ENCODE peak calls at places on chromosomes 3 and 15, in five cellular contexts. A is GM12878, I is GM12891, K is K562, U is SK-N-SH. H is an unnamed sample.

GRCh38 chr3:81898336-81898735 is 136.9 kb upstream of the GBE1 start:
- DNase-seq in U (no peak), K (no peak), A (no peak), I (no peak), H (no peak)

GRCh38 chr15:30956216-30956803 is 35.1 kb downstream of the MTMR10 start:
- DNase-seq in I (no peak), K (no peak), A (no peak), U (no peak), H (no peak)

GRCh38 chr3:123732447-123732846 is 147.6 kb upstream of the HACD2 start:
- DNase-seq in U (no peak), A (no peak), K (no peak), I (no peak), H (no peak)

GRCh38 chr3:35215525-35216500 is 423.5 kb upstream of the ARPP21 start:
- DNase-seq in A (no peak), I (no peak), U (no peak), K (no peak), H (no peak)

GRCh38 chr15:41933771-41934170 is 38.6 kb downstream of the EHD4 start:
- DNase-seq in U (no peak), I (no peak), K (no peak), A (no peak), H (no peak)

GRCh38 chr3:31946484-31947081 is 34.5 kb downstream of the OSBPL10 start:
- DNase-seq in I (no peak), U (no peak), A (no peak), K (no peak), H (no peak)

GRCh38 chr15:27990411-27991338 is 108.4 kb downstream of the OCA2 start:
- DNase-seq in U (peak), K (no peak), I (no peak), A (no peak), H (no peak)

GRCh38 chr15:25724899-25725298 is 138.2 kb downstream of the ATP10A start:
- DNase-seq in I (no peak), K (no peak), A (no peak), U (no peak), H (no peak)

GRCh38 chr3:47159820-47160219 is 4.1 kb downstream of the SETD2 start:
- DNase-seq in I (no peak), U (no peak), A (no peak), K (no peak), H (no peak)

GRCh38 chr15:99719096-99719541 is 14.1 kb downstream of the LYSMD4 start:
- DNase-seq in K (no peak), I (peak), U (no peak), A (peak), H (peak)

GRCh38 chr3:47534021-47534454 is 20.5 kb upstream of the ELP6 start:
- DNase-seq in U (no peak), K (peak), I (no peak), A (no peak), H (no peak)

GRCh38 chr3:126031981-126032471 is 51.9 kb downstream of the SLC41A3 start:
- DNase-seq in K (no peak), I (no peak), U (no peak), A (no peak), H (no peak)

GRCh38 chr15:100693451-100693850 is 91.1 kb downstream of the ASB7 start:
- DNase-seq in U (no peak), I (no peak), K (no peak), A (no peak), H (no peak)

GRCh38 chr3:37466660-37467359 is 292.4 kb upstream of the LRRFIP2 start:
- DNase-seq in U (no peak), I (no peak), A (no peak), K (no peak), H (no peak)

GRCh38 chr15:66032006-66032405 is 162.7 kb downstream of the RAB11A start:
- DNase-seq in I (no peak), U (no peak), A (no peak), K (no peak), H (no peak)

GRCh38 chr3:153961498-153961897 is 159.7 kb upstream of the ARHGEF26 start:
- DNase-seq in I (no peak), A (no peak), K (no peak), U (no peak), H (no peak)

GRCh38 chr15:99253381-99254090 is 2.3 kb downstream of the LRRC28 start:
- DNase-seq in I (no peak), U (peak), K (no peak), A (no peak), H (no peak)

GRCh38 chr3:65422154-65422553 is 616.6 kb downstream of the MAGI1 start:
- DNase-seq in I (no peak), K (no peak), U (no peak), A (no peak), H (no peak)

GRCh38 chr3:48268381-48268935 is 27.6 kb downstream of the ZNF589 start:
- DNase-seq in U (no peak), I (no peak), A (peak), K (no peak), H (peak)

GRCh38 chr3:184751204-184751809 is 39.4 kb upstream of the MAGEF1 start:
- DNase-seq in A (no peak), I (no peak), U (no peak), K (no peak), H (no peak)

GRCh38 chr3:118955914-118956556 is 78.6 kb downstream of the IGSF11 start:
- DNase-seq in I (no peak), K (no peak), A (no peak), U (no peak), H (no peak)

GRCh38 chr3:22040150-22040549 is 289.1 kb upstream of the ZNF385D start:
- DNase-seq in I (no peak), U (no peak), K (no peak), A (no peak), H (no peak)

GRCh38 chr15:90049666-90050604 is 48.8 kb downstream of the ZNF710 start:
- DNase-seq in A (no peak), I (no peak), U (no peak), K (no peak), H (no peak)

GRCh38 chr15:20341901-20342605 is 199.5 kb downstream of the GOLGA6L6 start:
- DNase-seq in I (no peak), K (peak), U (no peak), A (no peak), H (no peak)

GRCh38 chr3:20039765-20040475 is at the start of gene KAT2B:
- DNase-seq in I (peak), K (peak), U (peak), A (no peak), H (peak)

GRCh38 chr3:20042331-20042730 is 2.1 kb downstream of the KAT2B start:
- DNase-seq in A (no peak), U (no peak), I (no peak), K (no peak), H (no peak)

GRCh38 chr3:20039082-20039764 is 1.0 kb upstream of the KAT2B start:
- DNase-seq in U (no peak), I (no peak), K (no peak), A (no peak), H (no peak)

GRCh38 chr3:20040476-20041196 is 390 bp downstream of the KAT2B start:
- DNase-seq in K (peak), I (peak), U (peak), A (no peak), H (peak)

GRCh38 chr3:20041197-20041780 is 1.0 kb downstream of the KAT2B start:
- DNase-seq in A (no peak), K (peak), U (peak), I (no peak), H (peak)
- TF ChIP-seq POLR2AphosphoS5 in A (no peak), K (no peak), U (no peak), I (no peak), H (no peak)

GRCh38 chr3:107987036-107987557 is 103.7 kb downstream of the CD47 start:
- DNase-seq in U (peak), K (no peak), I (no peak), A (no peak), H (no peak)

GRCh38 chr3:107986505-107986904 is 104.3 kb downstream of the CD47 start:
- DNase-seq in I (no peak), A (no peak), K (no peak), U (no peak), H (no peak)

GRCh38 chr3:107983247-107983646 is 107.6 kb downstream of the CD47 start:
- DNase-seq in K (no peak), A (no peak), U (no peak), I (no peak), H (no peak)

GRCh38 chr3:107988464-107989156 is 102.2 kb downstream of the CD47 start:
- DNase-seq in K (no peak), A (no peak), I (no peak), U (no peak), H (no peak)

GRCh38 chr3:107985496-107985895 is 105.3 kb downstream of the CD47 start:
- DNase-seq in U (no peak), A (peak), I (peak), K (no peak), H (no peak)
- TF ChIP-seq TAF1 in U (no peak), A (no peak), I (no peak), K (no peak), H (no peak)

DNA sequence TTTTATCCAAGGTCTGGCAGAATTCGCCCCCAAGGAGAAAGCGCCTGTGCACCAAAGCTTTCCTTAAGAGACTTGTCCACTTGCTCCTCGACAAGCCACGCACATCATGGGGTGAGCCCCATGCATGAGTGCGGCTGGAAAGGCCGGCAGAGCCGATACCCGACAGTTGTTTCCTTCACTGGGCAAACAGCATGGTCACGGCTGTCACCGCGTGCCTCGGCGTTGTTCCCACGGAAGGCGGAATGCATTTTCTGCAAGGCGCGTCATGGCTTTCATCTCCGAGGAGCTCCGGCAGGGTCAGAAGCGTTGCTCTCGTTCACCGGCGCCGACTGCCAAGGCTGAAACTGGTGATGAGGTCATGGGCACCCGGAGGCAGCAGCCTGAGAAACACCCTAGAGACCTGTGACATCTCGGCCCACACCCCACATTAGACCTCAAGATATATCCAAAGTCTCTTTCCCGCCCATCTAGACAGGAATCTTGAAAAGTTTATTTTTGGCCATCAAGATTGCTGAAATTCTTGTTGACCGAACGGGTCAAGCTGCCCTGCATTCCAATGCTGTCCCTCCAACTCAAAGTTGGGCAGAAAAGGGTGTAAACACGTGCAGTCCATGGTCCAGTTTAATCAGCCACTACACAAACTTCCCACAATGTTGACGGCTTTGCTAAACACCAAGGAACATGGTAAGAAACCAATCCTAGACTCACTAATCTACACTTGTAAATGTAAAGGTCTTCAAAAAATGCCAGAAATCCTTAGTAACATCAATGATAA is 604 bp upstream of the TJP1 start:
- DNase-seq in U (no peak), K (no peak), I (no peak), A (no peak), H (no peak)
- TF ChIP-seq POLR2AphosphoS5 in U (no peak), K (no peak), I (no peak), A (no peak), H (no peak)

DNA sequence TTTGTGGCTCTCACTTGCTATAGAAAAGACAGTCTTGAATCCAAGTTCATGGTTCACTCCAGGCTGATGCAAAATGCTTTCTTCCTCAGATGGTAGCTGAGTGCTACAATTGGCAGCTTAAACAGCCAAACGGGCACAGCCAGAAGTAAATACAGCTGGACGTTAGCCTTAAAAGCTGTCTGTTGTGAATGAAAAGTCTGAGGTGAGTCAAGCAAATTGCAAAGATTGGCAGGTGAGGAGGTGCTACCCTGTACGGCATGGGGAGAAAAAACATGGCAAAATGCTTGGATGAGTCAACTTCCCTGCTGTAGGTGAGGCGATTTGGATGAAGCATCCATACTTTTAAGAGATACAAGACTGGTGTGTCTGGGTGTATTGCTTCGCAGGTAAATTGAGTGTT is 40.5 kb downstream of the IL5RA start:
- DNase-seq in A (no peak), K (no peak), I (no peak), U (no peak), H (no peak)
- TF ChIP-seq TAF1 in A (no peak), K (no peak), I (no peak), U (no peak), H (no peak)

DNA sequence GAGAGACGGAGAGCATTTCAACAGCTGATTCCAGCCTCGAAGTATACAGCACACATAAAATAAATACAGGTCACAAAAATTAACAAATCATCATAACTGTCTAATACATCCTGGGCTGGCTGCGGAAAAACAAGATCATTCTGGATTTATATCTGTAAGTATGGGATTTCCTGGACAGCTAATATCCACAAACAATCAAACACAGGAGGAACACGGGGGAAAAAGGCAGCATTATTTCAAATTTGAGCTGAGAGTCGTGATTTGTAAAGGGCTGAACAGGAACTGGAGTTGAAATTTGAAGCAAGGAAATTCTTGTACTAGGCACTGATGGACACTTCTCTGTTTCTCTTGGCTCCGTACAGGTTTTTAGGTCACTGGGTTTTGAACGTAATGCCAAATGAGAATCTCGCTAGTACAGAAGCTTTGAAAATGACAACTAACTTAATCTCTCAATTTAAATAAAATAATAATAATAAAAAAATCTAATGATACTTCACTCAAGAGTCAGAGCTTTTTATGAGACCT is 577.7 kb downstream of the FOXP1 start:
- DNase-seq in I (no peak), A (no peak), K (no peak), U (no peak), H (no peak)
- TF ChIP-seq POLR2AphosphoS5 in I (no peak), A (no peak), K (no peak), U (no peak), H (no peak)